ENCODE peak calls at places on chromosomes 3 and 15, in four cellular contexts. E, Y, I and T are unnamed samples.

GRCh38 chr3:52280046-52280445 is 1.6 kb upstream of the WDR82 start:
- DNase-seq in Y (peak; percentile 26), E (no peak), I (no peak), T (no peak)

GRCh38 chr15:95770191-95770590 is 560.3 kb upstream of the NR2F2 start:
- DNase-seq in E (no peak), Y (no peak), I (no peak), T (no peak)

GRCh38 chr3:141212555-141212954 is 19.1 kb upstream of the PXYLP1 start:
- DNase-seq in E (no peak), Y (no peak), I (no peak), T (no peak)

GRCh38 chr3:15271030-15271429 is 61.4 kb downstream of the SH3BP5 start:
- DNase-seq in Y (no peak), I (no peak), E (no peak), T (no peak)

GRCh38 chr15:96336643-96337353 is 6.3 kb downstream of the NR2F2 start:
- DNase-seq in Y (peak; percentile 48), E (peak; percentile 57), I (no peak), T (no peak)

GRCh38 chr15:80989518-80990478 is at the start of gene MESD:
- DNase-seq in E (peak; percentile 88), I (peak; percentile 70), Y (peak; percentile 97), T (peak; percentile 100)

GRCh38 chr3:126135398-126136076 is 44.8 kb downstream of the ALDH1L1 start:
- DNase-seq in Y (no peak), I (no peak), E (no peak), T (no peak)

GRCh38 chr15:40190591-40190990 is 29.7 kb downstream of the BUB1B start:
- DNase-seq in E (no peak), I (no peak), Y (no peak), T (no peak)

GRCh38 chr3:138774529-138775253 is 60.0 kb downstream of the PIK3CB start:
- DNase-seq in I (no peak), E (peak; percentile 71), Y (peak; percentile 45), T (no peak)

GRCh38 chr15:55256281-55257013 is 33.2 kb downstream of the RAB27A start:
- DNase-seq in E (peak; percentile 5), I (no peak), Y (no peak), T (no peak)

GRCh38 chr3:76949462-76949861 is 90.4 kb upstream of the ROBO2 start:
- DNase-seq in I (no peak), E (peak; percentile 11), Y (no peak), T (no peak)

GRCh38 chr3:197270558-197271317 is 27.7 kb downstream of the DLG1 start:
- DNase-seq in E (peak; percentile 70), I (no peak), Y (no peak), T (no peak)

GRCh38 chr3:112987710-112988334 is 3.0 kb upstream of the GTPBP8 start:
- DNase-seq in I (no peak), Y (no peak), E (no peak), T (no peak)

GRCh38 chr15:40925863-40926658 is 3.1 kb upstream of the DLL4 start:
- DNase-seq in I (no peak), E (no peak), Y (peak; percentile 28), T (no peak)

DNA sequence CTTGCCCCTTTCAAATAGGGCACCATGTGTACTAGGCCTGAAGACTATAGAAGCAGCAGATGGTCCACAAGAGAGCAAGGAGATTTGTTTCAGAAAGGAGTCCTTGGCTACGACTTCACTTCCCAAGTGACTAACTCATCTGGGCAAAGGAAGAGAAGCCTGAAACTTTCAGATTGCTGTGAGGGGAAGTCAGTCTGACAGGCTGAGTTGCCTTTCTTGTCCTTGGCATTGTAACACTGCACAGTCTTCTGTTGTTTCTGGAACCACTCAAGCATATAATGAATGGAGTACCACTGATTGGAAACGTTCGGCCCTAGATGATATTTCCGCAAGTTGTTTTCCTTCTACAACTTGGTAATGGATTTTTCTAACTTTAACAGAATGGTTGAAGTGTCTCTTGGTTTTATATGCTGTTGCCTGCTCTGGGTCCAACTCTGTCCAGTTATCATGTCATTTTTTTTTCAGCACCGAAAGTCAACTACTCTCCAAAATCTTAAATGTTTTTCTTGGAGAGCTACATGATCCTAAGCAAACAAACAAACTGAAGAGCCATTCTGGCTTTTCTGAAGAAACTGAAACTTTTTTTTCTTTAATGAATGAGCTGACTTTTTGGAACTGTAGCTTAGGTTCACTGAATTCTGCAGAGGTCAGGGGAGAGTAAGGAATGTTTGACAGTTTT is 685.7 kb downstream of the MECOM start:
- DNase-seq in Y (no peak), I (no peak), E (no peak), T (no peak)
- TF ChIP-seq SP1 in Y (no peak), I (no peak), E (no peak), T (no peak)

GRCh38 chr3:150251654-150252053 is 156.4 kb upstream of the TSC22D2 start:
- DNase-seq in I (no peak), E (no peak), Y (no peak), T (no peak)
- TF ChIP-seq FOXK2 in I (no peak), E (no peak), Y (no peak), T (no peak)

GRCh38 chr15:89461386-89461785 is 35.0 kb downstream of the RHCG start:
- DNase-seq in I (no peak), E (no peak), Y (no peak), T (no peak)

GRCh38 chr15:89459271-89460038 is 36.9 kb downstream of the RHCG start:
- DNase-seq in I (no peak), Y (no peak), E (peak; percentile 77), T (no peak)

GRCh38 chr15:89463113-89463512 is 33.3 kb downstream of the RHCG start:
- DNase-seq in E (no peak), Y (no peak), I (no peak), T (no peak)

GRCh38 chr15:89460048-89460447 is 36.3 kb downstream of the RHCG start:
- DNase-seq in I (no peak), E (no peak), Y (no peak), T (no peak)

GRCh38 chr15:89462198-89462912 is 34.0 kb downstream of the RHCG start:
- DNase-seq in E (peak; percentile 79), I (no peak), Y (peak; percentile 45), T (no peak)
- TF ChIP-seq SP1 in E (no peak), I (no peak), Y (no peak), T (no peak)

GRCh38 chr3:99911433-99911832 is 93.8 kb downstream of the CMSS1 start:
- DNase-seq in Y (no peak), E (no peak), I (no peak), T (no peak)
- TF ChIP-seq FOXK2 in Y (no peak), E (no peak), I (no peak), T (no peak)